ENCODE peak calls at places on chromosomes 7 and 10, in six cellular contexts. V is lower leg skin, B is A673, T is GM12878, Z is heart left ventricle, X is right lobe of liver. L is an unnamed sample.

GRCh38 chr10:77346031-77346430 is 291.6 kb downstream of the KCNMA1 start:
- DNase-seq in V (no peak), B (no peak), T (no peak), Z (no peak), X (no peak), L (no peak)

GRCh38 chr10:32379314-32379949 is 32.5 kb upstream of the EPC1 start:
- DNase-seq in V (no peak), B (peak; percentile 92), T (no peak), Z (no peak), X (no peak), L (peak; percentile 53)

GRCh38 chr7:133846203-133846945 is 280.8 kb upstream of the LRGUK start:
- DNase-seq in V (no peak), B (no peak), T (no peak), Z (no peak), X (no peak), L (no peak)

GRCh38 chr10:89391882-89392756 is at the start of gene IFIT1:
- DNase-seq in V (peak; percentile 65), B (peak; percentile 82), T (peak; percentile 80), Z (peak; percentile 42), X (peak; percentile 78), L (peak; percentile 91)

GRCh38 chr10:126133906-126134703 is 237.7 kb downstream of the FANK1 start:
- DNase-seq in V (no peak), B (no peak), T (no peak), Z (no peak), X (no peak), L (no peak)

GRCh38 chr10:86756511-86757109 is at the start of gene BMPR1A:
- DNase-seq in V (peak; percentile 72), B (no peak), T (no peak), Z (no peak), X (peak; percentile 49), L (no peak)

GRCh38 chr10:132264966-132265877 is 42.5 kb downstream of the STK32C start:
- DNase-seq in V (no peak), B (no peak), T (no peak), Z (no peak), X (no peak), L (no peak)

GRCh38 chr7:130595986-130596385 is 72.6 kb downstream of the COPG2 start:
- DNase-seq in V (no peak), B (no peak), T (no peak), Z (peak; percentile 49), X (no peak), L (no peak)

GRCh38 chr7:132393789-132394261 is 182.4 kb downstream of the PLXNA4 start:
- DNase-seq in V (peak; percentile 74), B (no peak), T (no peak), Z (peak; percentile 67), X (peak; percentile 52), L (no peak)

GRCh38 chr7:64876792-64877713 is 26.0 kb upstream of the ZNF273 start:
- DNase-seq in V (peak; percentile 13), B (peak; percentile 43), T (no peak), Z (peak; percentile 78), X (peak; percentile 44), L (peak; percentile 8)

GRCh38 chr7:94547128-94547527 is 37.5 kb downstream of the CASD1 start:
- DNase-seq in V (no peak), B (peak; percentile 3), T (no peak), Z (no peak), X (no peak), L (no peak)

GRCh38 chr10:114542373-114542772 is 115.7 kb downstream of the ABLIM1 start:
- DNase-seq in V (no peak), B (no peak), T (no peak), Z (peak; percentile 36), X (no peak), L (no peak)

DNA sequence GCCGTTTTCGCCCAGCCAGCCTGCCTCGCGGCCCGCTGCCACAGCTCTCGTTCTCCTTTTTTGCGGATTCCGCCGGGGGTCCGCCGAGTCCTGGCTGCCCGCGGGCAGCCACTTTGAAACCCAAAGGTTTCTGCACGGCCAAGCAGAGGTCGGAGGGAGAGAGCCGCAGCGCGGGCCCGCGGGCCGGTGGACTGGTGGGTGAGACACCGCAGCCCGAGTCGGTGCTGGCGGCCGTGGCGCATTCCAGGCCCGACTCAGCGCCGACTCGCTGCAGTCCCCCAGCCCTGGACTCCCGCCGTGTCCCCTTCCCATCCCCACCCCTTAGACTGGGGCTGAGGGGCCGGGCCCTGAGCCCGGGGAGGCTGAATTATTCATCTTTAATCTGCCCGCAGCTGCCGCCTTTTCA is 2.4 kb downstream of the PAX2 start:
- DNase-seq in V (no peak), B (no peak), T (no peak), Z (no peak), X (no peak), L (no peak)
- H3K4me3 ChIP-seq in V (no peak overlapping the region), B (no peak overlapping the region), T (no peak overlapping the region), Z (no peak overlapping the region), X (no peak overlapping the region), L (no peak overlapping the region)

GRCh38 chr10:16893664-16894063 is 76.4 kb upstream of the RSU1 start:
- DNase-seq in V (no peak), B (no peak), T (no peak), Z (no peak), X (no peak), L (no peak)

GRCh38 chr10:16894834-16895233 is 77.6 kb upstream of the RSU1 start:
- DNase-seq in V (no peak), B (no peak), T (no peak), Z (no peak), X (no peak), L (no peak)

GRCh38 chr10:16890691-16891090 is 73.5 kb upstream of the RSU1 start:
- DNase-seq in V (no peak), B (no peak), T (no peak), Z (no peak), X (no peak), L (no peak)

GRCh38 chr10:16887565-16887964 is 70.3 kb upstream of the RSU1 start:
- DNase-seq in V (no peak), B (peak; percentile 66), T (no peak), Z (no peak), X (no peak), L (no peak)

DNA sequence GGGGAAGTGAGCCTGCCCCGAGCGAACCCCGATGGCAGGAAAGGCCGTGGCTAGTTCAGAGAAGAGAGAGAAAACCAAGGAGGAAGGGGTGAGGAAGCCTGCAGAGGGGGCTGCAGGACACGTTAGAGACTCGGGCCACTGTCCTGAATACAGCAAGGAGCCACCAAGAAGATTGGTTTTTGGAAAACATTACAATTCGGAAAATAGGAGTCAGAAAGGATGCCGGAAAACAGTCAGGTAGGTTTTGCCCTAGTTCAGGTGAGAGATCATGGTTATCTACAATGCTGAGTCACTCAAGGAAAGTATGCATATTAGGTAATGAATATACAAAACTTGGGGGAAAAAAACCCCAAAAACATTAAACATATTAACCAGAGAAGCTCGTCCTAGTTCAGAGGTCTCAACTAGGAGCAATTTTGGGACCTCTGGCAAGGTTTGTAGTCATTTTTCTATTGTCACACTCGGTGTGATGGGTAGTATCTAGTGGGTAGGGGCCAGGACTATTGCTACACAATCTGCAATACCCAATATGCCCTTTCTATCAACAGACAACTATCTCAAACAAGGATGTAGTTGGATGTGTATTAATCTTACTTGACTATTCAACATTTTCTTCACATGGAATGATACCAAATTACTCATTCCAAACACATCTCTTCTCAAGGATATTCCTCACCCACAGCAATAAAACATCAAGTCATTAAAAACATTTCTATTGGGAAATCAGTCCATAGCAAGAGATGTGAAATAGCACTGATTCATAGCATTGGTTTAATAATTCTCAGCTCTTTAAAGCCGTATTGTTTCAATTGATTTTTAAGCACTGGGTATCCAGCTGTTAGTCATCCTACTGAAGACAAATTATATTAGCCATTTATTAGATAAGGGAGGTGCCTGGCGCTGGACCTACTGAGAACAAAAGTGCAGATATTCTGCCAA is 74.4 kb upstream of the RSU1 start:
- DNase-seq in V (peak; percentile 55), B (peak; percentile 77), T (no peak), Z (peak; percentile 53), X (no peak), L (no peak)
- TF ChIP-seq CTCF in V (no peak), B (peak; percentile 65), T (no peak), Z (peak; percentile 61), X (peak; percentile 33), L (no peak)

GRCh38 chr7:2633538-2634264 is 1.9 kb downstream of the TTYH3 start:
- DNase-seq in V (no peak), B (peak; percentile 96), T (no peak), Z (peak; percentile 63), X (no peak), L (no peak)
- H3K4me3 ChIP-seq in V (no peak overlapping the region), B (peak overlapping the region; percentile 98), T (peak overlapping the region; percentile 96), Z (peak overlapping the region; percentile 87), X (peak overlapping the region; percentile 89), L (peak overlapping the region; percentile 76)

DNA sequence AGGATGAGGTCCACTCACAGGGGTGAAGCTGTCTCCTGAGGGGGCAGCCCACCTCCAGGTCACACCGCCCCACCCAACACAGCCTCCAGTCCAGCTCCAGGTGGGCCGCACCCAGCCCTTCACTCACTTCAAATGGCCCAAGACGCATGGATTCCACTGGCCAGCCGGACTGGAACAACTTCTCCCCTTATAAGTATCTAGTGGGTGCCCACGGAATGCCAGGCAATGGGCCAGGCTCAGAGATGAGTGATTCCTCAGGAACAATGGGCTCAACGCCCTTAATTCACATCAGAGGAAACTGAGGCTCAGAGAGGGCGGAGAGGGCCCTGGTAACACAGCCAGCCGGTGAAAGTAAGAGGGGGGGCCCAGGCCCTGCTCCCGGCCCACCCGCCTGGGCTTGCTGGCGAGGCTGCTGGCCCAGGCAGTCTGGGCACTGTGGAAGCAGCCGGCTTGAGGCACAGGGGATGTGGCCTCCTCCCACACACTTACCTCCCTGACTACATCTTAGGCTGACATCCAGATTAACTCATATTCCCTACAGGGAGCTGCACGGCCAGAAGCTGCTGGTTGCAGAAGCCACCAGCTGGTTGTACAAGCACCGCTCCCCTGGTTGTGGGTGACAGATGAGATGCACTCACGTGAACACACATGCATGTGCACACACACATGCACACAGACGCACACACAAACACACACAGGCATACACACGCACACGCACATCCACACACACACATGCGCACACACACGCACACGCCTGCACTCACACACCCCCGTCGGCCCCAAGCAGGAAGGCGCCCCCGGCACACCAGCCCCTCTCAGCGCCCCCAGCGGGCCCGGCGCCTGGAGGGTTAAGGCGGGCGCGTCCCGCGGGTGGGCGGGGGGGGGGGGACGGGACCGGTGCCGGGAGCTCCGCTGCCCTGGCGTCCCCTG is 1.0 kb upstream of the FAM20C start:
- DNase-seq in V (peak; percentile 30), B (peak; percentile 89), T (no peak), Z (peak; percentile 73), X (no peak), L (no peak)
- TF ChIP-seq CTCF in V (no peak), B (no peak), T (no peak), Z (no peak), X (no peak), L (no peak)

DNA sequence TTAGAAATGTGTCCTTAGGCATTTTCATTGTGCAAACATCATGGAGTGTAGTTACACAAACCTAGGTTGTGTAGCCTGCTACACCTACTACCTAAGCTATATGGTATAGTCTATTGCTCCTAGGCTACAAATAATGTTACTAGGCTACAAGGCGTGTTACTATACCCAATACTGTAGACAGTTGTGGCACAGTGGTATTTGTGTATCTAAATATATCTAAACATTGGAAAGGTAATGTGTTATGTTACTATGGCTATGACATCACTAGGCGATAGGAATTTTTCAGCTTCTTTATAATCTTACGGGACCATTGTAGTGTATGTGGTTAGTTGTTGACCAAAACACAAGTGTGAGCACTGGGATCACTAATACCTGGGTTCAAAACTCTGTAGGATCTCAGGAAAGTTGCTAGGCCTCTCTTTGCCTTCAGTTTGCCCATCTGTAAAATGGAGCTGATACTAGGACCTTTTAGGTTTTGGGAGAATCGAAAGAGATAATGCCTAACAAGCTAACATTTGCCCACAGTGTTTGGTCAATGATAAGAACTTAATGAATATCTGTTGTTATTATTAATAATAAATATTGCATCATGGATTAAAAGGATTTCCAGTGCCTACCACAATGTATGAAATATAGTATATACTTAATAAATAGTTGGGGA is 2.8 kb downstream of the BICC1 start:
- DNase-seq in V (no peak), B (no peak), T (no peak), Z (no peak), X (no peak), L (no peak)
- H3K4me3 ChIP-seq in V (no peak overlapping the region), B (no peak overlapping the region), T (no peak overlapping the region), Z (peak overlapping the region; percentile 65), X (no peak overlapping the region), L (no peak overlapping the region)